ENCODE peak calls at places on chromosomes 6 and 20, in four cellular contexts. R, F, M and U are unnamed samples.

GRCh38 chr6:46961248-46961647 is 39.5 kb upstream of the ADGRF5 start:
- DNase-seq in R (no peak), M (no peak), F (no peak), U (no peak)

GRCh38 chr6:166005401-166005845 is 162.2 kb downstream of the TBXT start:
- DNase-seq in F (no peak), M (no peak), R (no peak), U (no peak)

GRCh38 chr6:52594216-52594615 is 17.4 kb upstream of the TRAM2 start:
- DNase-seq in M (no peak), F (no peak), R (no peak), U (no peak)

GRCh38 chr6:3509326-3509725 is 52.5 kb upstream of the SLC22A23 start:
- DNase-seq in M (no peak), F (no peak), R (no peak), U (no peak)

GRCh38 chr6:111031151-111031550 is 49.3 kb downstream of the RPF2 start:
- DNase-seq in M (no peak), F (no peak), R (no peak), U (no peak)

GRCh38 chr20:45947110-45947866 is 12.8 kb downstream of the PCIF1 start:
- DNase-seq in M (no peak), R (no peak), F (no peak), U (no peak)

GRCh38 chr6:17086469-17086868 is 15.4 kb upstream of the STMND1 start:
- DNase-seq in M (no peak), R (peak; percentile 60), F (peak; percentile 35), U (peak; percentile 55)

GRCh38 chr20:37275125-37275524 is 13.5 kb upstream of the GHRH start:
- DNase-seq in F (no peak), M (no peak), R (no peak), U (no peak)

GRCh38 chr20:19419420-19419819 is 207.0 kb downstream of the SLC24A3 start:
- DNase-seq in R (no peak), F (no peak), M (no peak), U (no peak)

GRCh38 chr6:1598433-1598832 is 11.3 kb upstream of the FOXC1 start:
- DNase-seq in R (no peak), M (no peak), F (no peak), U (no peak)

GRCh38 chr20:61518424-61518951 is 266.4 kb downstream of the CDH4 start:
- DNase-seq in M (no peak), R (no peak), F (no peak), U (no peak)

GRCh38 chr6:4518506-4518905 is 257.7 kb upstream of the CDYL start:
- DNase-seq in M (no peak), R (no peak), F (no peak), U (no peak)

DNA sequence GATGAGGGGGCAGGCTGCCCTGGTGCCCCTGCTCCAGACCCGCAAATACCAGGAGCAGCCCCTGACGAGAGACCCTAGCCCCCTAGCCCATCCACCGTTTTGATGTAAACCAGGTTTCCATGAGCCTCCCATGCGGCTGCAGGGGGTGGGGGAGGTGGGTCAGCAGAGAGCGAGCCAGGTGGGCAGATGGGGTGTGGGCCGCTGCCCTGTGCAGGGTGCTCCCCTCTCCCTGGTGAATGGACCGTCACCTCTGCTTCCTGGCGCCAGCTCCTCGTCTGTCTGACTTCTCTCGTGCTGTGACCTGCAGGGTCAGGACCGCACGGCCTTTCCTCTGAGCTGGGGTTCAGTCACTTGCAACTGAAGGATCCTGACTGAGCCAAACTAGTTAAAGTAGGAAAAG is 15.7 kb upstream of the BHLHE23 start:
- DNase-seq in M (no peak), R (no peak), F (no peak), U (no peak)
- TF ChIP-seq POLR2AphosphoS5 in M (no peak), R (no peak), F (no peak), U (no peak)

DNA sequence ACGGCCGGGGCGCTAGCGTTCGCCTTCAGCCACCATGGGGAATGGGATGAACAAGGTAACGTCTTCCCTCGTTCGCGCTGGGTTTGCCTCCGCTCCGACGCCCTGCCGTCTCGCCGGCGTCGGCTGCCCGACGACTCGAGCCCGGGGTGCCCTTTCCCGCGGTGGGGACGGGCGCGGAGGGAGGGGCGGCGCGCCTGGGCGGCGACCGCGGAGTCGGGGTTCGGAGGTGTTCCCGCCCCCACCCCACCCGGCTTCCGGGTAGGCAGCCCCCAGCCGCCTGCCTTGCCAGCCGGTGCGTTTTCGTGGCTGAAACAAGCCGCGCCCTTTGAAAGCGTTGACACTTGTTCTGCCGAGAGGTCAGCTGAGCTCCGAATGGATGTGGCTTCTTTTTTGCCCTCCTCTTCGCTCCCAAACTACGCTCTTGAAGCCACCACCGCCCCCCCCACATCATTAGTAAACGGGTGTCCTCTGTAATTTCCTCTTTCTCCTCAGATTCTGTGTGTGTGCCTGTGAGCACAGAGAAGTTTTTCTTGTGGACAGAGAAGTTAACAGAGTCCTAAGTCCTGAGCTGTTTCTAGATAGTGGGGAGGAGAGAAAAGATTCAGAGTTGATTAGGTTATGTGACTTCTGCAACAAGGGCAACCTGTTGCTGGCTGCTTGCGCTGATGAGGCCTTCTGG is 358 bp downstream of the DUSP22 start:
- DNase-seq in R (peak; percentile 83), F (peak; percentile 79), M (peak; percentile 67), U (peak; percentile 58)
- TF ChIP-seq POLR2A in R (no peak), F (no peak), M (peak; percentile 76), U (no peak)

DNA sequence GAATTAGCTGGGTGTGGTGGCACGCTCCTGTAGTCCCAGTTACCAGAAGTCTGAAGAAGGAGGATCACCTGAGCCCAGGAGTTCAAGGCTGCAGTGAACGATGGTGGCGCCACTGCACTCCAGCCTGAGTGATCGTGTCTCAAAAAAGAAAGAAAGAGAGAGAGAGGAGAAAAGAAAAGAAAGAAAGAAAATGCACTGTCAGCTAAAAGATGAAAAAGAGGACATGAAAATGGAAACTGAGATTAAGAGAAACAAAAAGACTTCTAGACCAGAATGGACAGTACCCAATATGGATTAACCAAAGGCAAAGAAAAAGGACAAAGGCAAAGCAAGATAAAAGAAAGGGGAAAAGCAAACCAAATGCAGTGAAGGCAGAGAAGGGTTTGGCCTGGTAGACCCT is 9.0 kb upstream of the RALGAPA2 start:
- DNase-seq in F (no peak), R (no peak), M (no peak), U (no peak)
- TF ChIP-seq POLR2AphosphoS5 in F (no peak), R (no peak), M (no peak), U (no peak)

GRCh38 chr20:49706548-49707517 is 6.8 kb downstream of the B4GALT5 start:
- DNase-seq in F (no peak), M (no peak), R (no peak), U (no peak)
- TF ChIP-seq POLR2A in F (no peak), M (no peak), R (no peak), U (no peak)

GRCh38 chr6:70667256-70667710 is 400 bp upstream of the SMAP1 start:
- DNase-seq in R (peak; percentile 9), M (no peak), F (no peak), U (no peak)
- TF ChIP-seq POLR2AphosphoS5 in R (no peak), M (no peak), F (no peak), U (no peak)

GRCh38 chr6:157200611-157201010 is 122.7 kb downstream of the TMEM242 start:
- DNase-seq in R (no peak), M (no peak), F (no peak), U (no peak)

GRCh38 chr6:157198425-157199279 is 124.7 kb downstream of the TMEM242 start:
- DNase-seq in R (no peak), M (no peak), F (peak; percentile 94), U (peak; percentile 91)

GRCh38 chr6:157201083-157201482 is 122.2 kb downstream of the TMEM242 start:
- DNase-seq in F (no peak), M (no peak), R (no peak), U (no peak)

GRCh38 chr6:157203312-157203744 is 120.0 kb downstream of the TMEM242 start:
- DNase-seq in F (no peak), R (peak; percentile 36), M (no peak), U (no peak)

GRCh38 chr6:157200117-157200516 is 123.2 kb downstream of the TMEM242 start:
- DNase-seq in R (no peak), F (no peak), M (no peak), U (no peak)
- TF ChIP-seq POLR2A in R (no peak), F (no peak), M (no peak), U (no peak)